ENCODE peak calls at places on chromosomes 1 and 21, in four cellular contexts. V is HL-60, A is psoas muscle, Y is fibroblast of pulmonary artery. R is an unnamed sample.

GRCh38 chr1:232884262-232884661 is 66.1 kb upstream of the NTPCR start:
- DNase-seq in V (no peak), Y (no peak), A (no peak), R (no peak)

GRCh38 chr1:78854556-78854955 is 152.0 kb downstream of the ADGRL4 start:
- DNase-seq in Y (no peak), A (no peak), V (no peak), R (no peak)

GRCh38 chr1:181064702-181065101 is 23.8 kb upstream of the IER5 start:
- DNase-seq in V (no peak), Y (no peak), A (no peak), R (no peak)

GRCh38 chr1:174938306-174939000 is 61.3 kb upstream of the CACYBP start:
- DNase-seq in A (no peak), V (peak; percentile 48), Y (peak; percentile 26), R (no peak)

GRCh38 chr1:94316836-94317789 is 79.7 kb upstream of the ARHGAP29 start:
- DNase-seq in V (no peak), A (no peak), Y (peak; percentile 75), R (no peak)

GRCh38 chr1:155003766-155004351 is 1.3 kb downstream of the ZBTB7B start:
- DNase-seq in V (no peak), A (peak; percentile 91), Y (no peak), R (peak; percentile 88)

GRCh38 chr1:234770924-234771540 is 161.1 kb upstream of the IRF2BP2 start:
- DNase-seq in V (no peak), A (no peak), Y (no peak), R (peak; percentile 38)

GRCh38 chr1:33008051-33008914 is 28.4 kb downstream of the AK2 start:
- DNase-seq in V (peak; percentile 50), Y (peak; percentile 66), A (no peak), R (no peak)

GRCh38 chr21:29215709-29216108 is 83.0 kb upstream of the BACH1 start:
- DNase-seq in Y (no peak), A (no peak), V (no peak), R (no peak)

GRCh38 chr1:23118957-23119792 is 49.5 kb downstream of the LUZP1 start:
- DNase-seq in V (no peak), A (no peak), Y (peak; percentile 28), R (peak; percentile 56)
- H3K4me3 ChIP-seq in V (no peak overlapping the region), A (peak overlapping the region; percentile 31), Y (peak overlapping the region; percentile 17), R (peak overlapping the region; percentile 54)

GRCh38 chr1:190479537-190479936 is 1.9 kb upstream of the BRINP3 start:
- DNase-seq in A (no peak), Y (no peak), V (no peak), R (no peak)

GRCh38 chr1:190478193-190479007 is 736 bp upstream of the BRINP3 start:
- DNase-seq in V (no peak), A (no peak), Y (peak; percentile 45), R (no peak)

GRCh38 chr1:190475394-190476250 is 2.0 kb downstream of the BRINP3 start:
- DNase-seq in A (no peak), Y (peak; percentile 28), V (no peak), R (no peak)

GRCh38 chr1:190477687-190478192 is at the start of gene BRINP3:
- DNase-seq in Y (no peak), V (no peak), A (no peak), R (no peak)

GRCh38 chr1:190479028-190479427 is 1.4 kb upstream of the BRINP3 start:
- DNase-seq in A (no peak), Y (peak; percentile 16), V (no peak), R (no peak)
- H3K4me3 ChIP-seq in A (peak overlapping the region; percentile 41), Y (peak overlapping the region; percentile 64), V (no peak overlapping the region), R (peak overlapping the region; percentile 63)

GRCh38 chr1:109532365-109533136 is 7.1 kb upstream of the GPR61 start:
- DNase-seq in A (peak; percentile 92), V (peak; percentile 83), Y (peak; percentile 79), R (peak; percentile 89)
- H3K4me3 ChIP-seq in A (peak overlapping the region; percentile 33), V (peak overlapping the region; percentile 26), Y (no peak overlapping the region), R (peak overlapping the region; percentile 44)

GRCh38 chr1:61042679-61043009 is 39.7 kb upstream of the NFIA start:
- DNase-seq in Y (no peak), V (no peak), A (no peak), R (no peak)
- H3K4me3 ChIP-seq in Y (peak overlapping the region; percentile 51), V (peak overlapping the region; percentile 25), A (peak overlapping the region; percentile 57), R (peak overlapping the region; percentile 79)

R was measured in coronary artery.